ENCODE peak calls at places on chromosomes 13 and 19, in four cellular contexts. Y is head of caudate nucleus, W is epithelial cell of proximal tubule, U is aorta. A is an unnamed sample.

GRCh38 chr19:18843960-18844359 is 12.2 kb downstream of the UPF1 start:
- DNase-seq in Y (no peak), W (no peak), U (no peak), A (no peak)

GRCh38 chr13:111630411-111630810 is 310.0 kb downstream of the TEX29 start:
- DNase-seq in Y (no peak), W (no peak), U (no peak), A (no peak)

GRCh38 chr13:37417042-37417441 is 181.5 kb downstream of the POSTN start:
- DNase-seq in Y (no peak), W (no peak), U (no peak), A (no peak)

GRCh38 chr19:8585894-8586750 is 8.9 kb upstream of the MYO1F start:
- DNase-seq in Y (peak; percentile 36), W (no peak), U (no peak), A (no peak)

GRCh38 chr19:11138659-11139526 is 16.7 kb downstream of the SPC24 start:
- DNase-seq in Y (peak; percentile 40), W (no peak), U (peak; percentile 90), A (peak; percentile 35)

GRCh38 chr19:38816131-38816750 is 3.5 kb upstream of the LGALS4 start:
- DNase-seq in Y (no peak), W (no peak), U (no peak), A (no peak)

GRCh38 chr19:46297700-46298476 is 1.0 kb downstream of the HIF3A start:
- DNase-seq in Y (peak; percentile 77), W (no peak), U (peak; percentile 63), A (peak; percentile 53)

GRCh38 chr13:76884167-76884566 is 2.0 kb downstream of the KCTD12 start:
- DNase-seq in Y (peak; percentile 38), W (no peak), U (peak; percentile 67), A (no peak)

GRCh38 chr13:33524086-33524485 is 238.5 kb upstream of the STARD13 start:
- DNase-seq in Y (no peak), W (no peak), U (no peak), A (no peak)

GRCh38 chr19:3284759-3285646 is 60.5 kb downstream of the CELF5 start:
- DNase-seq in Y (no peak), W (peak; percentile 13), U (no peak), A (no peak)

GRCh38 chr13:26558912-26559485 is 1.5 kb downstream of the WASF3 start:
- DNase-seq in Y (no peak), W (no peak), U (no peak), A (no peak)

GRCh38 chr13:48158290-48158689 is 63.4 kb upstream of the MED4 start:
- DNase-seq in Y (no peak), W (peak; percentile 68), U (no peak), A (no peak)

GRCh38 chr19:10707440-10707839 is 6.2 kb downstream of the QTRT1 start:
- DNase-seq in Y (no peak), W (no peak), U (no peak), A (no peak)

GRCh38 chr13:52968074-52968700 is 60.4 kb upstream of the OLFM4 start:
- DNase-seq in Y (peak; percentile 86), W (peak; percentile 7), U (peak; percentile 74), A (peak; percentile 61)

GRCh38 chr19:12664406-12665280 is 1.9 kb downstream of the MAN2B1 start:
- DNase-seq in Y (no peak), W (no peak), U (no peak), A (no peak)

GRCh38 chr13:113243847-113244246 is 34.4 kb downstream of the CUL4A start:
- DNase-seq in Y (no peak), W (no peak), U (no peak), A (no peak)

GRCh38 chr19:36605839-36606478 is 846 bp downstream of the ZNF382 start:
- DNase-seq in Y (no peak), W (no peak), U (no peak), A (no peak)

GRCh38 chr13:36549771-36550170 is 117.5 kb downstream of the CCNA1 start:
- DNase-seq in Y (no peak), W (no peak), U (no peak), A (no peak)

GRCh38 chr13:32376642-32377418 is 51.1 kb downstream of the N4BP2L1 start:
- DNase-seq in Y (no peak), W (no peak), U (no peak), A (no peak)

GRCh38 chr19:40525234-40526051 is 51.2 kb upstream of the SHKBP1 start:
- DNase-seq in Y (no peak), W (no peak), U (no peak), A (no peak)

GRCh38 chr13:39578821-39579291 is 24.1 kb downstream of the LHFPL6 start:
- DNase-seq in Y (no peak), W (no peak), U (no peak), A (no peak)

GRCh38 chr13:29958476-29958875 is 108.1 kb upstream of the UBL3 start:
- DNase-seq in Y (no peak), W (no peak), U (no peak), A (no peak)

GRCh38 chr13:31962661-31963345 is 68.8 kb upstream of the FRY start:
- DNase-seq in Y (no peak), W (no peak), U (no peak), A (no peak)

GRCh38 chr13:97856001-97856675 is 97.3 kb upstream of the IPO5 start:
- DNase-seq in Y (no peak), W (no peak), U (peak; percentile 55), A (no peak)

GRCh38 chr13:26829716-26830115 is 69.1 kb upstream of the GPR12 start:
- DNase-seq in Y (no peak), W (no peak), U (no peak), A (no peak)

GRCh38 chr13:46154136-46154854 is 27.7 kb downstream of the LCP1 start:
- DNase-seq in Y (no peak), W (no peak), U (no peak), A (no peak)

GRCh38 chr13:111129465-111130110 is 14.5 kb downstream of the ARHGEF7 start:
- DNase-seq in Y (no peak), W (no peak), U (no peak), A (no peak)

GRCh38 chr19:15195987-15196682 is 4.7 kb downstream of the NOTCH3 start:
- DNase-seq in Y (no peak), W (no peak), U (no peak), A (no peak)

GRCh38 chr19:42092350-42092749 is 16.4 kb downstream of the ZNF574 start:
- DNase-seq in Y (no peak), W (no peak), U (no peak), A (no peak)

GRCh38 chr13:44549461-44549860 is 26.7 kb downstream of the TSC22D1 start:
- DNase-seq in Y (no peak), W (no peak), U (no peak), A (no peak)

GRCh38 chr19:48568345-48568886 is 16.4 kb downstream of the SULT2B1 start:
- DNase-seq in Y (peak; percentile 77), W (no peak), U (peak; percentile 92), A (peak; percentile 6)

GRCh38 chr19:39363909-39364457 is 21.8 kb downstream of the SAMD4B start:
- DNase-seq in Y (peak; percentile 82), W (no peak), U (no peak), A (peak; percentile 92)

GRCh38 chr19:44662686-44663085 is 8.6 kb upstream of the CEACAM19 start:
- DNase-seq in Y (no peak), W (no peak), U (no peak), A (no peak)

GRCh38 chr19:32265991-32266390 is 79.4 kb upstream of the ZNF507 start:
- DNase-seq in Y (no peak), W (no peak), U (no peak), A (no peak)

GRCh38 chr19:46380690-46381089 is 32.7 kb downstream of the CCDC8 start:
- DNase-seq in Y (no peak), W (no peak), U (no peak), A (no peak)

GRCh38 chr19:13024958-13025653 is 29.8 kb downstream of the NFIX start:
- DNase-seq in Y (no peak), W (no peak), U (no peak), A (no peak)

GRCh38 chr13:52454459-52454824 is 836 bp upstream of the CKAP2 start:
- DNase-seq in Y (no peak), W (no peak), U (no peak), A (no peak)